ENCODE peak calls at places on chromosome 19, in nine cellular contexts. B, J, T, I, Y, O, C, D and L are unnamed samples.

GRCh38 chr19:18417250-18418033 is 1.8 kb upstream of the SSBP4 start:
- DNase-seq in T (peak; percentile 89), B (peak; percentile 83), I (peak; percentile 72), O (peak; percentile 56), D (peak; percentile 87), C (no peak), J (peak; percentile 83), Y (peak; percentile 72), L (peak; percentile 93)

GRCh38 chr19:18464646-18465045 is 26.7 kb upstream of the ISYNA1 start:
- DNase-seq in O (peak; percentile 82), C (peak; percentile 85), B (no peak), Y (peak; percentile 94), T (no peak), J (peak; percentile 98), D (peak; percentile 75), I (peak; percentile 95), L (peak; percentile 66)

GRCh38 chr19:12840091-12841079 is 2.1 kb downstream of the MAST1 start:
- DNase-seq in Y (peak; percentile 81), T (peak; percentile 98), J (peak; percentile 62), B (peak; percentile 92), O (peak; percentile 84), I (peak; percentile 50), D (peak; percentile 77), C (no peak), L (peak; percentile 83)

GRCh38 chr19:6448045-6448444 is 11.5 kb downstream of the SLC25A23 start:
- DNase-seq in J (no peak), B (no peak), T (no peak), I (no peak), O (no peak), Y (no peak), D (no peak), C (no peak), L (peak; percentile 13)

GRCh38 chr19:9914001-9914314 is 22.4 kb downstream of the OLFM2 start:
- DNase-seq in C (no peak), D (no peak), I (no peak), O (no peak), B (no peak), Y (no peak), T (peak; percentile 61), J (no peak), L (no peak)

GRCh38 chr19:18590273-18591272 is 2.0 kb downstream of the REX1BD start:
- DNase-seq in T (peak; percentile 99), C (no peak), B (peak; percentile 92), Y (no peak), O (peak; percentile 56), D (no peak), I (no peak), J (peak; percentile 47), L (no peak)

GRCh38 chr19:13881692-13882418 is 4.9 kb downstream of the NANOS3 start:
- DNase-seq in T (peak; percentile 21), J (no peak), I (peak; percentile 23), C (no peak), Y (no peak), O (no peak), D (peak; percentile 65), B (no peak), L (peak; percentile 85)

GRCh38 chr19:44640518-44640917 is 3.2 kb upstream of the PVR start:
- DNase-seq in J (peak; percentile 87), Y (no peak), I (peak; percentile 70), C (no peak), B (no peak), O (no peak), D (no peak), T (no peak), L (peak; percentile 63)

GRCh38 chr19:12788682-12789097 is 2.6 kb upstream of the JUNB start:
- DNase-seq in Y (peak; percentile 88), B (peak; percentile 73), D (peak; percentile 85), J (peak; percentile 63), O (peak; percentile 67), C (no peak), I (peak; percentile 75), T (peak; percentile 72), L (peak; percentile 66)

GRCh38 chr19:13001502-13002388 is 6.5 kb downstream of the NFIX start:
- DNase-seq in O (no peak), I (peak; percentile 87), B (no peak), D (no peak), J (peak; percentile 77), C (no peak), T (no peak), Y (peak; percentile 50), L (no peak)

GRCh38 chr19:47330466-47330869 is 1.5 kb upstream of the C5AR2 start:
- DNase-seq in B (no peak), I (no peak), T (no peak), Y (no peak), O (peak; percentile 66), C (peak; percentile 30), J (peak; percentile 57), D (no peak), L (no peak)

GRCh38 chr19:28577666-28578065 is 635.3 kb downstream of the UQCRFS1 start:
- DNase-seq in B (no peak), J (no peak), O (no peak), I (no peak), T (no peak), Y (no peak), C (no peak), D (no peak), L (no peak)

GRCh38 chr19:6362351-6362801 is 1.0 kb downstream of the CLPP start:
- DNase-seq in B (no peak), C (no peak), O (no peak), D (no peak), Y (peak; percentile 25), J (peak; percentile 7), I (no peak), T (no peak), L (peak; percentile 46)

GRCh38 chr19:46287585-46287984 is 9.3 kb upstream of the HIF3A start:
- DNase-seq in O (no peak), T (no peak), J (peak; percentile 22), D (no peak), C (no peak), Y (no peak), B (no peak), I (no peak), L (peak; percentile 16)

GRCh38 chr19:47781590-47782318 is 3.3 kb downstream of the SELENOW start:
- DNase-seq in T (no peak), O (no peak), D (no peak), Y (peak; percentile 36), C (no peak), J (no peak), B (no peak), I (peak; percentile 34), L (no peak)

GRCh38 chr19:37654118-37654517 is 1.1 kb downstream of the ZFP30 start:
- DNase-seq in B (no peak), J (no peak), O (no peak), D (no peak), I (peak; percentile 11), T (no peak), C (no peak), Y (no peak), L (no peak)

DNA sequence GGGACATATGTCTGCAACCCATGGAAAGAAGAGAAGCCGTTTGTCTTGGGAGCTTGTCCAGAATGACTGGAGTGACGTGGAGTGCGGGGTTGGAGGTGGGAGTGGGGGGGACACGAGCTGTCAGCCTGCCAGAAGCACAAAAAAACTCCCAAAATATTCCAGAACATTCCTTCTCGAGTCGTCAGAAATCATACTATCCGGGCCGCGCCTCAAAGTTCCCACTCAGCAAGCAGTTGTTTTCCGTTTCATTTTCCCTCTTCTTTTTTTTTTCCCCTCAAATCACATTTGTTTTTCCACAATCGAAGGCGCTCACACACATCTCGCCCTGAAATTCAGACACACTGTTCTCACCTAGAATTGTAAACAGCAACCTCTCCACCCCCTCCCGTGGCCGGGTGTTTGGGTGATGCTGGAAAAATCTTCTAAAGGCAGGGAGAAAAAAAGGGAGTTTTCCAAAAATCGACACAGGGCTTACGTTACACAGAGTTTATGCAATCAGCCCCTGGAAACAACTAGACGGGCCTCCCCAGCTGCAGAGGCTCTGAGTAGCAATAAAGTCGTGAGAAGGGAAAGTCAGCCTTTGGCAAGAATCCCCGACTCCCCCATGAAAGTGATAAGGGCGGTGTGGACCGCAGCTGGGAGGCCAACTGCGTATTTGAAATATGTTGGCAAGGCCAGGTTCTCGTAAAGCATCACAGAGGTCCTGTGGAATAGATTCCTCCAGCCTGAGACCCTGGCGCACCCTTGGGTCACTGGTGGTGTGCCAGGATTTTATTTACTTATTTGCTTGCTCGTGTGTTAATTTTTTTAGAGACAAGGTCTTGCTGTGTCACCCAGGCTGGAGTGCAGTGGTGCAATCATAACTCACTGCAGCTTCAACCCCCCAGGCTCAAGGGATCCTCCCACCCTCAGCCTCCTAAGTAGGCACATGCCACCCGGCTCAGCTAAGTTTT is 31.2 kb upstream of the KLF2 start:
- DNase-seq in J (peak; percentile 98), Y (peak; percentile 53), T (no peak), O (peak; percentile 96), B (no peak), D (no peak), C (peak; percentile 96), I (peak; percentile 100), L (peak; percentile 95)
- H3K4me3 ChIP-seq in J (peak overlapping the region; percentile 24), Y (no peak overlapping the region), T (no peak overlapping the region), O (peak overlapping the region; percentile 13), B (no peak overlapping the region), D (peak overlapping the region; percentile 27), C (peak overlapping the region; percentile 54), I (peak overlapping the region; percentile 52), L (peak overlapping the region; percentile 29)

GRCh38 chr19:34841780-34842179 is 68.8 kb upstream of the ZNF599 start:
- DNase-seq in I (no peak), O (no peak), Y (no peak), J (no peak), C (no peak), B (no peak), D (no peak), T (peak; percentile 67), L (no peak)
- TF ChIP-seq CTCF in I (no peak), O (no peak), Y (no peak), J (no peak), C (no peak), B (no peak), D (no peak), T (peak; percentile 50), L (no peak)

GRCh38 chr19:5293607-5294089 is 47.0 kb downstream of the PTPRS start:
- DNase-seq in B (peak; percentile 76), J (no peak), D (no peak), Y (peak; percentile 61), O (no peak), T (peak; percentile 84), I (peak; percentile 30), C (no peak), L (peak; percentile 61)
- H3K4me3 ChIP-seq in B (peak overlapping the region; percentile 46), J (peak overlapping the region; percentile 62), D (peak overlapping the region; percentile 68), Y (peak overlapping the region; percentile 76), O (peak overlapping the region; percentile 66), T (peak overlapping the region; percentile 93), I (peak overlapping the region; percentile 76), C (peak overlapping the region; percentile 77), L (peak overlapping the region; percentile 77)

GRCh38 chr19:39845172-39845571 is 1.0 kb downstream of the FBL start:
- DNase-seq in Y (no peak), O (no peak), T (no peak), B (no peak), I (no peak), J (no peak), D (no peak), C (no peak), L (no peak)

GRCh38 chr19:39846176-39846677 is at the start of gene FBL:
- DNase-seq in C (peak; percentile 75), J (peak; percentile 90), B (peak; percentile 97), T (peak; percentile 94), I (peak; percentile 89), D (peak; percentile 97), O (peak; percentile 79), Y (peak; percentile 97), L (peak; percentile 88)

GRCh38 chr19:39843919-39844793 is 2.0 kb downstream of the FBL start:
- DNase-seq in O (peak; percentile 40), Y (no peak), C (peak; percentile 15), T (peak; percentile 68), I (peak; percentile 70), D (no peak), J (peak; percentile 63), B (peak; percentile 53), L (peak; percentile 73)

GRCh38 chr19:39846678-39847486 is 703 bp upstream of the FBL start:
- DNase-seq in T (peak; percentile 48), B (peak; percentile 31), C (no peak), O (no peak), Y (no peak), J (no peak), D (no peak), I (peak; percentile 15), L (no peak)

GRCh38 chr19:39845621-39846175 is 481 bp downstream of the FBL start:
- DNase-seq in T (peak; percentile 62), Y (peak; percentile 29), C (no peak), J (no peak), I (peak; percentile 22), B (peak; percentile 32), D (no peak), O (no peak), L (no peak)
- TF ChIP-seq CTCF in T (peak; percentile 6), Y (no peak), C (peak; percentile 31), J (peak; percentile 24), I (peak; percentile 19), B (peak; percentile 16), D (no peak), O (peak; percentile 49), L (no peak)